ENCODE peak calls at places on chromosomes 11 and 22, in six cellular contexts. X, P, T, Q, G and K are unnamed samples.

GRCh38 chr22:38824587-38824986 is 19.2 kb downstream of the NPTXR start:
- DNase-seq in Q (peak; percentile 93), P (peak; percentile 87), X (peak; percentile 75), T (peak; percentile 88), G (peak; percentile 88), K (peak; percentile 85)

GRCh38 chr11:72553748-72554147 is 119.4 kb upstream of the CLPB start:
- DNase-seq in P (no peak), Q (no peak), X (no peak), T (peak; percentile 66), G (peak; percentile 74), K (no peak)

GRCh38 chr11:79525257-79525656 is 84.4 kb upstream of the TENM4 start:
- DNase-seq in P (no peak), T (no peak), G (no peak), Q (no peak), X (no peak), K (no peak)

GRCh38 chr22:33932997-33933396 is 12.7 kb upstream of the LARGE1 start:
- DNase-seq in X (no peak), Q (no peak), T (no peak), G (no peak), P (no peak), K (no peak)

GRCh38 chr11:33735426-33736147 is 636 bp downstream of the CD59 start:
- DNase-seq in X (no peak), T (no peak), Q (peak; percentile 64), P (peak; percentile 38), G (peak; percentile 54), K (peak; percentile 67)

GRCh38 chr11:6962141-6962540 is 35.9 kb downstream of the ZNF215 start:
- DNase-seq in G (no peak), T (no peak), Q (no peak), X (peak; percentile 23), P (no peak), K (no peak)

GRCh38 chr11:122897606-122898210 is 15.1 kb downstream of the JHY start:
- DNase-seq in Q (peak; percentile 79), G (no peak), X (peak; percentile 68), T (no peak), P (no peak), K (peak; percentile 10)

GRCh38 chr11:88555829-88556202 is 218.3 kb upstream of the CTSC start:
- DNase-seq in Q (no peak), G (no peak), T (no peak), P (no peak), X (peak; percentile 36), K (peak; percentile 15)

GRCh38 chr11:13891911-13892310 is 70.6 kb upstream of the SPON1 start:
- DNase-seq in P (no peak), X (no peak), T (no peak), Q (peak; percentile 64), G (no peak), K (no peak)

GRCh38 chr11:34770111-34770510 is 146.1 kb downstream of the APIP start:
- DNase-seq in T (no peak), G (no peak), Q (peak; percentile 77), X (no peak), P (no peak), K (no peak)

GRCh38 chr11:73783483-73784020 is 4.1 kb upstream of the MRPL48 start:
- DNase-seq in T (no peak), P (no peak), X (no peak), Q (no peak), G (no peak), K (no peak)

GRCh38 chr11:92340839-92341238 is 116.2 kb downstream of the FAT3 start:
- DNase-seq in X (peak; percentile 2), Q (peak; percentile 62), P (no peak), T (peak; percentile 70), G (peak; percentile 78), K (no peak)

GRCh38 chr11:44507491-44507890 is 58.0 kb upstream of the CD82 start:
- DNase-seq in Q (no peak), X (no peak), T (no peak), P (no peak), G (no peak), K (no peak)

GRCh38 chr22:19121631-19122142 is 525 bp downstream of the DGCR2 start:
- DNase-seq in T (peak; percentile 53), G (peak; percentile 63), X (peak; percentile 7), P (peak; percentile 24), Q (peak; percentile 65), K (no peak)

GRCh38 chr11:28298209-28298608 is 190.0 kb downstream of the METTL15 start:
- DNase-seq in P (no peak), Q (no peak), X (no peak), G (no peak), T (no peak), K (no peak)

GRCh38 chr11:38543311-38543710 is 1945.3 kb upstream of the RAG2 start:
- DNase-seq in X (peak; percentile 41), Q (no peak), G (no peak), T (no peak), P (no peak), K (peak; percentile 18)

GRCh38 chr11:38543951-38544350 is 1945.9 kb upstream of the RAG2 start:
- DNase-seq in X (no peak), T (no peak), Q (no peak), G (no peak), P (no peak), K (no peak)

DNA sequence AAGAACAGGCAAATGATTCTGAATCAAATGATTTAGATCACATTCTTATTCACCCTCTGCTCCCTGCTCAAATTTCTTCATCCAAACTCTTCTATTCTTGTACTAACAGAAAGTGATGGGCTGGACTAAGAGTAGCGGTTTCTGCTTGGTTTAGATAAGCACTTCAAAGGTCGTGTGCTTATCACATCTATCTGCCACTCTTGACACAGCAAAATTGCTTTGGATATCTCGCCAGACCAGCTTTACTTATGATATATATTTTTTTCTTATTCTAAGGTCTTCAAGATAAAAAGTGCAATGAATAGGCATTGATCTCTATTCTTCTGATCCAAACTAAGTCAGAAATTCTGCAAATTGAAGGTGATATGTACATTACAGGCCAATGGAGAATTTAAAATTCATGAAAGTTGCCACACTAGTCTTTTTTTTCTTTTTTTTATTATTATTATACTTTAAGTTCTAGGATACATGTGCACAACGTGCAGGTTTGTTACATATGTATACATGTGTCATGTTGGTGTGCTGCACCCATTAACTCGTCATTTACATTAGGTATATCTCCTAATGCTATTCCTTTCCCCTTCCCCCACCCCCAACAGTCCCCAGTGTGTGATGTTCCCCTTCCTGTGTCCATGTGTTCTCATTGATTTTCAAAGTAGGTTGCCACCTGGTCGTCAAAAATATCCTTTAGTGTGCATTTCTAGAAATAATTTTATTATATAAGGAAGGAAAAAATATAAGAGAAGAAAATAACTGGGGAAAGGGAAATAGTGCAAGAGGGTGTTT is 1941.0 kb upstream of the RAG2 start:
- DNase-seq in P (no peak), G (no peak), T (no peak), Q (no peak), X (no peak), K (no peak)
- H3K9ac ChIP-seq in P (no peak overlapping the region), G (no peak overlapping the region), T (no peak overlapping the region), Q (no peak overlapping the region), X (no peak overlapping the region), K (no peak overlapping the region)

DNA sequence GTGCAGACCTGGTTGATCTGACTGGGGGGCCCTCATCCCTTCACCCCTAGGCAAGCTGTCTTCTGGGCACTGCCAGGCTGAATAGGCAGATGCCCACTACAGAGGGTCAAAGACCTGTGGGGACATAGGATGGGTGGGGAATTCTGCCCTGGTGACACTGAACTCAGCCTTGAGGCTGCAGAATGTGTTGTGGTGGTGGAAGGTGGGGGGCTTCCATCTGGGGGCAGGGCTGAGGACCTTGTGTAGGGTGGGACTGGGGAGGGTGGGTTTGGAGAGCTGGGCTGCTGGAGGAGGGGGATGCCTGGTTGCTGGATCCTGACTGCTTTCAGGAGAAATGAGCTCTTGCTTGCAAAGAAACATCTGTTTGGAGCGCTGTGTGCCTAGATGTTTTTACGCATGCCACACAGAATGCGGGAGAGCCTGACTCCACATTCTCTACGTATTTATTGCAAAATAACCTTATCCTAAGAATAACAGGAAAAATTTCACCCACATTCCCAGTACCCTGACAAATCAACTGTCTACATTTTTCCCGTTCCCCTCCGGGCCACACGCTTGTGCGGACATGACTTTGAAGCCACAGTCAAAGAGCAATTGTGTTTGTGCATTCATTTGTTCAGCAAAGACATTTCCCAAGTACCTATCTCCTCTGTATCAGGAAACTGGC is 18.3 kb downstream of the SMIM38 start:
- DNase-seq in P (no peak), G (no peak), T (no peak), Q (peak; percentile 98), X (peak; percentile 66), K (no peak)
- H3K14ac ChIP-seq in P (no peak overlapping the region), G (no peak overlapping the region), T (no peak overlapping the region), Q (no peak overlapping the region), X (peak overlapping the region; percentile 24), K (no peak overlapping the region)

DNA sequence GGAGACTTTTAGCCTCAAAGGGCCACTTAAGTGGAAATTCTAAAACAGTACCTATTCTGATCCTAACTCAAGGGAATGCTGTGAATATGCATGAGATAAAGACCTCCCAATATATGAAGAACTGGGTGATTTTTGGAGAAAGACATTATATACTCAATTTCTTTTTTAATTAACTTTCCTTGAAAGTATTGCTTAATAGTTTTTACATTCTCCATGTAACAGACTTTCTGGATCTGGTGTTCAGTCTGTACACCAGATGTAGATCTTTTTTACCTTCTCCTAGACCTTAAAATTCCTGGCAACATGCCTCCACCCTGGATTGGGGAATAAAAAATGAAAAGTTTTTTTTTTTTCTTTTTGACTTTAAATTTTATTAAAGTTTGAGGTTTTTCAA is 777 bp downstream of the NNMT start:
- DNase-seq in X (no peak), P (no peak), G (no peak), T (no peak), Q (no peak), K (no peak)
- H3K9ac ChIP-seq in X (peak overlapping the region; percentile 97), P (no peak overlapping the region), G (no peak overlapping the region), T (no peak overlapping the region), Q (peak overlapping the region; percentile 6), K (peak overlapping the region; percentile 100)

GRCh38 chr11:31687256-31687655 is 123.9 kb downstream of the PAX6 start:
- DNase-seq in P (no peak), T (no peak), G (no peak), X (no peak), Q (no peak), K (no peak)
- H3K14ac ChIP-seq in P (no peak overlapping the region), T (no peak overlapping the region), G (no peak overlapping the region), X (no peak overlapping the region), Q (no peak overlapping the region), K (no peak overlapping the region)